ENCODE peak calls at places on chromosomes 6 and 20, in six cellular contexts. E, I, R, V, W and Q are unnamed samples.
A peak's percentile ranks its signal among the peaks of the same experiment; 100 is the strongest.

GRCh38 chr20:38854654-38855066 is 49.2 kb downstream of the PPP1R16B start:
- DNase-seq in E (no peak), I (no peak), R (no peak), V (no peak), W (no peak), Q (no peak)

GRCh38 chr20:33407251-33407650 is 5.9 kb upstream of the CDK5RAP1 start:
- DNase-seq in E (no peak), I (no peak), R (peak; percentile 45), V (no peak), W (no peak), Q (no peak)

GRCh38 chr20:42792052-42792451 is 397.7 kb downstream of the PTPRT start:
- DNase-seq in E (no peak), I (no peak), R (no peak), V (no peak), W (no peak), Q (no peak)

GRCh38 chr6:3165631-3166534 is 8.5 kb upstream of the TUBB2A start:
- DNase-seq in E (peak; percentile 90), I (peak; percentile 29), R (peak; percentile 83), V (no peak), W (no peak), Q (no peak)

GRCh38 chr20:8183526-8183925 is 51.5 kb downstream of the PLCB1 start:
- DNase-seq in E (no peak), I (no peak), R (peak; percentile 32), V (no peak), W (no peak), Q (no peak)

GRCh38 chr6:135251964-135252429 is 70.9 kb downstream of the MYB start:
- DNase-seq in E (no peak), I (no peak), R (peak; percentile 63), V (no peak), W (no peak), Q (no peak)

GRCh38 chr6:25874822-25875562 is 949 bp upstream of the SLC17A3 start:
- DNase-seq in E (no peak), I (no peak), R (no peak), V (no peak), W (no peak), Q (no peak)

GRCh38 chr6:25186919-25187318 is 92.3 kb upstream of the CARMIL1 start:
- DNase-seq in E (no peak), I (no peak), R (no peak), V (no peak), W (no peak), Q (no peak)

GRCh38 chr6:153056308-153056707 is 53.8 kb upstream of the MTRF1L start:
- DNase-seq in E (no peak), I (no peak), R (no peak), V (no peak), W (no peak), Q (no peak)

GRCh38 chr6:127136786-127137185 is 18.3 kb downstream of the RSPO3 start:
- DNase-seq in E (no peak), I (no peak), R (no peak), V (no peak), W (no peak), Q (no peak)

GRCh38 chr6:154614101-154614500 is 103.6 kb upstream of the CNKSR3 start:
- DNase-seq in E (no peak), I (no peak), R (peak; percentile 60), V (no peak), W (no peak), Q (no peak)

GRCh38 chr6:3308106-3308505 is 49.4 kb downstream of the PSMG4 start:
- DNase-seq in E (no peak), I (no peak), R (no peak), V (no peak), W (no peak), Q (no peak)

GRCh38 chr6:170497845-170498281 is 55.2 kb downstream of the PSMB1 start:
- DNase-seq in E (peak; percentile 94), I (peak; percentile 85), R (peak; percentile 12), V (no peak), W (no peak), Q (no peak)